ENCODE peak calls at places on chromosome 6, in nine cellular contexts. H, T, S, J, I, D, K, Y and B are unnamed samples.
A peak's percentile ranks its signal among the peaks of the same experiment; 100 is the strongest.

GRCh38 chr6:13485923-13486557 is 1.4 kb downstream of the GFOD1 start:
- DNase-seq in K (peak; percentile 32), H (peak; percentile 33), J (no peak), T (no peak), Y (no peak), I (peak; percentile 50), S (peak; percentile 48), D (no peak), B (no peak)

GRCh38 chr6:90973158-90973557 is 386.3 kb upstream of the MAP3K7 start:
- DNase-seq in I (no peak), D (no peak), Y (no peak), T (no peak), S (no peak), H (no peak), K (no peak), J (no peak), B (no peak)

GRCh38 chr6:168048724-168049025 is 30.3 kb downstream of the FRMD1 start:
- DNase-seq in S (no peak), Y (no peak), D (no peak), J (no peak), K (no peak), T (no peak), H (no peak), I (no peak), B (no peak)

GRCh38 chr6:23181301-23182110 is 612.1 kb downstream of the HDGFL1 start:
- DNase-seq in J (no peak), S (no peak), Y (no peak), T (no peak), D (no peak), I (no peak), K (no peak), H (no peak), B (no peak)

GRCh38 chr6:42375905-42376304 is 75.8 kb downstream of the TRERF1 start:
- DNase-seq in I (no peak), Y (no peak), K (no peak), S (no peak), T (no peak), J (no peak), H (no peak), D (no peak), B (no peak)

GRCh38 chr6:82954937-82955577 is 110.6 kb downstream of the UBE3D start:
- DNase-seq in I (peak; percentile 49), K (no peak), Y (no peak), J (no peak), T (no peak), H (no peak), D (no peak), S (peak; percentile 78), B (no peak)

GRCh38 chr6:37019065-37019450 is 13.6 kb downstream of the FGD2 start:
- DNase-seq in J (no peak), D (no peak), Y (no peak), K (no peak), T (no peak), H (no peak), I (peak; percentile 30), S (no peak), B (no peak)

GRCh38 chr6:116278853-116279231 is 888 bp downstream of the TSPYL1 start:
- DNase-seq in J (no peak), S (no peak), K (no peak), H (peak; percentile 57), T (no peak), Y (no peak), I (no peak), D (no peak), B (no peak)

GRCh38 chr6:3773696-3774298 is 22.3 kb upstream of the PXDC1 start:
- DNase-seq in T (no peak), D (no peak), K (no peak), Y (no peak), J (peak; percentile 4), I (peak; percentile 21), S (peak; percentile 60), H (peak; percentile 38), B (no peak)

GRCh38 chr6:87074051-87074711 is 20.7 kb downstream of the CGA start:
- DNase-seq in H (no peak), T (no peak), D (no peak), J (no peak), Y (no peak), I (peak; percentile 27), K (no peak), S (no peak), B (no peak)

GRCh38 chr6:14722704-14723103 is 523.2 kb upstream of the JARID2 start:
- DNase-seq in H (no peak), S (no peak), D (no peak), J (no peak), T (no peak), K (no peak), Y (no peak), I (no peak), B (no peak)

GRCh38 chr6:158439255-158439654 is 120.6 kb upstream of the TMEM181 start:
- DNase-seq in H (no peak), T (no peak), J (no peak), D (no peak), Y (no peak), S (no peak), I (no peak), K (peak; percentile 17), B (no peak)